ENCODE peak calls at places on chromosomes 3 and 15, in four cellular contexts. P is K562, S is HepG2, E is A549. U is an unnamed sample.

GRCh38 chr15:98565566-98565965 is 82.8 kb upstream of the IGF1R start:
- DNase-seq in P (no peak), S (no peak), E (no peak), U (no peak)

GRCh38 chr3:40720863-40721262 is 196.1 kb downstream of the ZNF621 start:
- DNase-seq in P (no peak), S (no peak), E (no peak), U (no peak)

GRCh38 chr3:160403028-160403545 is 3.6 kb downstream of the SMC4 start:
- DNase-seq in P (no peak), S (no peak), E (no peak), U (no peak)

GRCh38 chr15:88454867-88455810 is 12.0 kb downstream of the MRPL46 start:
- DNase-seq in P (peak), S (peak), E (peak), U (peak)

GRCh38 chr15:80615783-80616391 is 79.2 kb upstream of the ABHD17C start:
- DNase-seq in P (peak), S (peak), E (no peak), U (no peak)

GRCh38 chr15:61449306-61449705 is 220.2 kb upstream of the RORA start:
- DNase-seq in P (no peak), S (no peak), E (no peak), U (no peak)

GRCh38 chr15:69662668-69663000 is 210.0 kb downstream of the RPLP1 start:
- DNase-seq in P (no peak), S (no peak), E (no peak), U (no peak)

GRCh38 chr3:140501770-140502364 is 176.0 kb upstream of the TRIM42 start:
- DNase-seq in P (no peak), S (no peak), E (no peak), U (no peak)

GRCh38 chr15:39362832-39363561 is 217.9 kb upstream of the THBS1 start:
- DNase-seq in P (no peak), S (no peak), E (no peak), U (no peak)

GRCh38 chr3:126784254-126784653 is 80.2 kb downstream of the CHCHD6 start:
- DNase-seq in P (no peak), S (no peak), E (no peak), U (no peak)

GRCh38 chr3:174859109-174859735 is at the start of gene NAALADL2:
- DNase-seq in P (no peak), S (no peak), E (no peak), U (no peak)

DNA sequence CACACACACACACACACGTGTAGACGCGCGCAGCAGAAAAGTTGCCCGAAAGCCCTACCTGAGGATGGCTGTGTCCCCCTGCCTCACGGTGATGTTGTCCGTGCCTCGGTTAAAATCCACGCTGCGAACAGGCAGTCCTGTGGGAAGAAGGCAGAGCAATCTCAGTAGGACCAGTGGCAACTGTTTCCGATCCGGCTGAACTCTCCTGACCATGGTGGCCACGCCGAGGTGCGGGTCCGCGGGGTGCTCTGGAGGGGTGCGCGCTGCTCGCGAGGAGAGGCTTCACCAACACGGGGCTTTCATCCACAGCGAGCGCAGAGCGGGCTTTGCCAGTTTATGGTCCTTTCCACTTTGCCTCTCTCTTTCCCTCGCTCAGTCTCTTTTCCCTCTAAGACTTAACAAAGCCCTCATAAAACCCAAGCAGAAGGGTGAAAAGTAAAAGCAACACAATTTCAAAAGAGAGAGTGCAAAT is 432 bp downstream of the LSAMP start:
- DNase-seq in P (no peak), S (no peak), E (no peak), U (peak)
- TF ChIP-seq HMGXB4 in P (no peak), S (no peak), E (no peak), U (no peak)

GRCh38 chr3:133038731-133039398 is 674 bp downstream of the TMEM108 start:
- DNase-seq in P (peak), S (no peak), E (no peak), U (peak)
- TF ChIP-seq HMGXB4 in P (no peak), S (no peak), E (no peak), U (no peak)

GRCh38 chr3:175957427-175957826 is 1098.3 kb downstream of the NAALADL2 start:
- DNase-seq in P (no peak), S (no peak), E (no peak), U (no peak)
- TF ChIP-seq HMGXB4 in P (no peak), S (no peak), E (no peak), U (no peak)

DNA sequence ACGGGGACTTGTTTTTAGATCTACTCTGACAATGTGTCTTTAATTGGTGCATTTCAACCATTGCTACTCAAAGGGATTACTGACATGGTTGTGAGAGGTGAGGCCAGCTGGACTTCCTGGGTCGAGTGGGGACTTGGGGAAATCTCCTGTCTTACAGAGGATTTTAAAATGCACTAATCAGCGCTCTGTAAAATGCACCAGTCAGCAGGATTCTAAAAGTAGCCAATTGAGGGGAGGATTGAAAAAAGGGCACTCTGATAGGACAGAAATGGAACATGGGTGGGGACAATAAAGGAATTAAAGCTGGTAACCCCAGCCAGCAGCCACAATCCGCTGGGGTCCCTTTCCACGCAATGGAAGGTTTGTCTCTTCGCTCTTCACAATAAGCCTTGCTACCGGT is 122.5 kb upstream of the SNRPN start:
- DNase-seq in P (no peak), S (no peak), E (no peak), U (no peak)
- TF ChIP-seq HMGXB4 in P (no peak), S (no peak), E (no peak), U (no peak)

GRCh38 chr3:35528728-35529127 is 110.6 kb upstream of the ARPP21 start:
- DNase-seq in P (no peak), S (peak), E (no peak), U (no peak)
- TF ChIP-seq HMGXB4 in P (no peak), S (no peak), E (no peak), U (no peak)

DNA sequence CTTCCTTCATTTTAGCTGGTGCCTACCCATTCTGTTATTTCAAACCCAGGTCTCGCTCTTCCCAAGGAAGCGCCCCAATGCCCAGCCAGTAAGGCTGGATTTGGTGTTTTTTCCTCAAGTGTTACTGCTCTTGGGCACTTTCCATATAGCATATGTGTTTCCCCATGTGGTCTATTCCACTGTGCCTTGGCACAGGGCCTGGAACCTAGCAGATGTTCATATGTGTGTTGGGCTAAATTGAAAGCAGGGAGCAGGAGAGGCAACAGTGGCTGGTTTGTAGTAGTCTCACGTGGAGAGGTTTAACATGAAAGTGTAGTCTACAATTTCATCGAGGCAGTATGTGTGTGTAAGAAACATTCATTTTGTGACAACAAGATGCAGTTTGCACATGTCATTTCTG is 48.2 kb upstream of the TEX264 start:
- DNase-seq in P (no peak), S (no peak), E (no peak), U (no peak)
- TF ChIP-seq HMGXB4 in P (no peak), S (no peak), E (no peak), U (no peak)

GRCh38 chr3:75042941-75043340 is 428.5 kb upstream of the CNTN3 start:
- DNase-seq in P (no peak), S (no peak), E (no peak), U (peak)
- TF ChIP-seq HMGXB4 in P (no peak), S (no peak), E (no peak), U (no peak)

GRCh38 chr3:13712682-13713180 is 163.8 kb downstream of the FBLN2 start:
- DNase-seq in P (no peak), S (no peak), E (no peak), U (no peak)
- TF ChIP-seq HMGXB4 in P (no peak), S (no peak), E (no peak), U (no peak)

GRCh38 chr15:74396445-74397238 is 29.2 kb upstream of the CYP11A1 start:
- DNase-seq in P (no peak), S (peak), E (peak), U (no peak)

GRCh38 chr15:74394090-74394846 is 26.8 kb upstream of the CYP11A1 start:
- DNase-seq in P (no peak), S (no peak), E (no peak), U (no peak)

GRCh38 chr15:74395319-74396145 is 28.1 kb upstream of the CYP11A1 start:
- DNase-seq in P (no peak), S (no peak), E (no peak), U (no peak)

GRCh38 chr15:74397239-74398068 is 30.0 kb upstream of the CYP11A1 start:
- DNase-seq in P (no peak), S (no peak), E (no peak), U (no peak)

GRCh38 chr15:74396146-74396438 is 28.6 kb upstream of the CYP11A1 start:
- DNase-seq in P (no peak), S (no peak), E (no peak), U (no peak)
- TF ChIP-seq HMGXB4 in P (no peak), S (no peak), E (no peak), U (no peak)